ENCODE peak calls at places on chromosomes 6 and 20, in five cellular contexts. U is body of pancreas, Y is mesothelial cell of epicardium, X is GM10248, E is neural crest cell. D is an unnamed sample.
A peak's percentile ranks its signal among the peaks of the same experiment; 100 is the strongest.

GRCh38 chr6:11848852-11849731 is 70.5 kb upstream of the ADTRP start:
- DNase-seq in U (no peak), Y (no peak), X (no peak), E (no peak), D (no peak)

GRCh38 chr6:101666256-101666655 is 272.7 kb downstream of the GRIK2 start:
- DNase-seq in U (no peak), Y (no peak), X (no peak), E (no peak), D (no peak)

GRCh38 chr6:101522254-101522653 is 128.7 kb downstream of the GRIK2 start:
- DNase-seq in U (no peak), Y (no peak), X (no peak), E (no peak), D (no peak)

GRCh38 chr6:157713451-157714152 is 109.4 kb upstream of the SNX9 start:
- DNase-seq in U (no peak), Y (no peak), X (no peak), E (no peak), D (no peak)

GRCh38 chr6:128516514-128516898 is 3.9 kb downstream of the PTPRK start:
- DNase-seq in U (no peak), Y (no peak), X (no peak), E (no peak), D (no peak)

GRCh38 chr6:44667226-44667625 is 279.7 kb downstream of the CDC5L start:
- DNase-seq in U (no peak), Y (no peak), X (no peak), E (no peak), D (no peak)

GRCh38 chr6:149249370-149250357 is 67.8 kb upstream of the TAB2 start:
- DNase-seq in U (no peak), Y (no peak), X (no peak), E (no peak), D (no peak)

GRCh38 chr6:75282706-75283105 is 1.9 kb downstream of the TMEM30A start:
- DNase-seq in U (no peak), Y (no peak), X (no peak), E (no peak), D (no peak)

GRCh38 chr20:52683761-52684160 is 288.4 kb upstream of the TSHZ2 start:
- DNase-seq in U (no peak), Y (no peak), X (no peak), E (no peak), D (no peak)

GRCh38 chr6:132568611-132569010 is 1.5 kb upstream of the TAAR6 start:
- DNase-seq in U (no peak), Y (no peak), X (no peak), E (no peak), D (no peak)

GRCh38 chr20:31869942-31870702 is at the start of the genes DUSP15 and TTLL9:
- DNase-seq in U (peak; percentile 44), Y (peak; percentile 62), X (no peak), E (peak; percentile 65), D (no peak)

GRCh38 chr20:12270863-12271262 is 353.2 kb downstream of the BTBD3 start:
- DNase-seq in U (no peak), Y (no peak), X (no peak), E (no peak), D (no peak)

GRCh38 chr6:159981591-159982245 is 12.8 kb downstream of the IGF2R start:
- DNase-seq in U (peak; percentile 43), Y (no peak), X (peak; percentile 73), E (no peak), D (peak; percentile 49)

GRCh38 chr6:54655162-54655561 is 191.4 kb upstream of the FAM83B start:
- DNase-seq in U (no peak), Y (no peak), X (no peak), E (no peak), D (no peak)

DNA sequence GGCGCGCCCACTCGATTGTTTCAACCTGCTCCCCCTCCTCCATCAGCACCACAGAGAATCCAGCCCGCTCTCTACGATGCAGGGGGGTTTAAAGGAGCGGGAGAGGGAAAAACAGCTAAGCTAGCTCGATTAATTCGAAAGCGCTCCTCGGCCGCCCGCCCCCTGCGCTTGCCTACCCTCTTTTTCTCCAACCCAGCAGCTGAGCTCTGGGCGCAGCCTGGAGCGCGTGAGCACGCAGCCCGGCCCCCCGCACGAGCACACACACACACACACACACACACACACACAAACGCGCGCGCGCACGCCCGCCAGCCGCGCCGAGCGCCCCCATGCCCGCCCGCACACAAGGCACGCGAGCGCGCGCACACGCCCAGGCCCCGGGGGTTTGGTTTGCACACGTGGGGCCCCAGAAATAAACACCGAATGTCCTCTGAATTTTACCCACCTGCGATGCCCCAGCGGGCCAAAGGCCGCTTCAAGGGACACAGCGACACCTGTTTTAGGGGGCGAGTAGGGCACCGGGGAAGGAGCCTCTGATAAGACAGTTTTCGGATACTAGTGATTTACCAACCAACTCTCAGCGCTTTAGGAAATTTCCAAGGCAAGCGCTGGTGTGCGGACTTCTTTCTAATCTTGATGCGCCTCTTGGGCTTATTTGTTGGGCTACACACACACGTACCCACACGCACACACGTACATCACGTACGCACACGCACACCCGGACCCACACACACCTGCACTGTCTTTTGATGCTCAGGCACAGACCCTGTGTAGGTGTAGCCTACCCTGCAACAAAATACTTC is 787 bp upstream of the NRN1 start:
- DNase-seq in U (no peak), Y (no peak), X (peak; percentile 60), E (peak; percentile 30), D (no peak)
- TF ChIP-seq CTCF in U (no peak), Y (no peak), X (peak; percentile 16), E (peak; percentile 43), D (no peak)

DNA sequence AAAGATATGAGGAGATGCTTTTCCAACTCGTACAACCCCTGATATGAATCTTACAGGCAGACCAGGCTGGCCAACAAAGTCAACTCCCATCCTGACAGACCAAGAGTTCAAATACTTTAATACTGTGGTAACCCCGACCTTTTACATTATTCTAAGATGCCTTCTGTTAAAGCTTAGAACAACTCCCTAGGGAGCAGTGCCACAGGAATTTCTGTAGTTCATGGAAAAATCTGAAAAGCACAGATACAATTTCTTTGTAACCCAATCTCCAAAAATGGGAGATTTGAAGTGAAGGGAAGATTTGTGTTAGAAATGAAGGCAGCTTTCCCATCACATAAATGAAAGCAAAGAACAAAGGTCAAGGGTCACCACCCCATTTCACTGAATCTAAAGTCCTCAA is 151.3 kb upstream of the BEND6 start:
- DNase-seq in U (no peak), Y (no peak), X (no peak), E (no peak), D (no peak)
- TF ChIP-seq CTCF in U (no peak), Y (no peak), X (no peak), E (no peak), D (no peak)

GRCh38 chr6:32716396-32716795 is 24.8 kb upstream of the HLA-DQA2 start:
- DNase-seq in U (no peak), Y (no peak), X (no peak), E (no peak), D (no peak)
- TF ChIP-seq CTCF in U (no peak), Y (no peak), X (no peak), E (no peak), D (no peak)

GRCh38 chr6:93417421-93417996 is 1.9 kb downstream of the EPHA7 start:
- DNase-seq in U (no peak), Y (peak; percentile 40), X (peak; percentile 13), E (no peak), D (no peak)

GRCh38 chr6:93420163-93420806 is 926 bp upstream of the EPHA7 start:
- DNase-seq in U (no peak), Y (no peak), X (no peak), E (no peak), D (no peak)

GRCh38 chr6:93418113-93418447 is 1.3 kb downstream of the EPHA7 start:
- DNase-seq in U (no peak), Y (no peak), X (peak; percentile 13), E (no peak), D (no peak)

GRCh38 chr6:93419304-93420162 is at the start of gene EPHA7:
- DNase-seq in U (peak; percentile 94), Y (peak; percentile 97), X (peak; percentile 81), E (peak; percentile 94), D (no peak)

DNA sequence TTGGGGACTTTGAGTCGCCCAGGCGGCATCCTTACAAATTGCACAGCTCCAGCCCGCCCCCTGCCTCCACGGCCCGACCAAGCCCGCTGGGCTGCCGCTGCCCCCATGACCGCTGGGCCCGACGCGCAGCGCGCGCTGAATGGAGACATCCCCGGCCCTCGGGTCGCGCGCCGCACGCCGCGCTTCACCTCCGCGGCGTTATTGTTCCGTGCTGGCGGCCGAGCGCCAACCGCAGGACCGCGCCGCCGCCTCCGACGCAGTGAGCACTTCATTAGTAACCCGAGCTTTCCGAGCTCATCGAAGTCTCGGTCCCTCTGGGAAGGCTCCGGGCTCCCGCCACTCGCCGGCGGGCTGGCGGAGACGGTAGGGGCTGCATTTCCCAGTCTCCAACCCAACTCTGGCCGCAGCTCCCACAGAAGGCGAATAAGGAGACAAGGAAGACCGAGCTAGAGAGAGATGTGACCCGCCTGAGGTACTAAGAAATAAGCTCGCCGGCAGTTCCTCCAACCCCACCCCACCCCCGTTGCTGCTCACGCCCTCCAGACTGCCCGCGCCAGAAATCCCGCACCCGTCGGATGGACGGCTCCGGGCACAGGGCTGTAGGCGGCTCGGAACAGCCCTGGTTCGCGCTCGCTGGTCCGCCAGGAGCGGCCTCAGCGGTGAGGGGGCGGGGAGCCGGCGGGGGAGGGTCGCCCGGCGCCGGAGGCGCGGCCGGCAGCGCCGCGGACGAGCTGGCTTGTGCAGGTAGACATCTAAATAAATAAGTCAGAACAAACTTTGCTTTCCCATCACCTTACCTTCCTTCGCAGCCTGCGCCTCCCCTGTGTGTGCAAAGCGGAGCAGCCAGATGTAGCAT is 683 bp downstream of the EPHA7 start:
- DNase-seq in U (peak; percentile 14), Y (peak; percentile 67), X (peak; percentile 23), E (peak; percentile 58), D (no peak)
- TF ChIP-seq CTCF in U (no peak), Y (no peak), X (no peak), E (peak; percentile 4), D (no peak)

GRCh38 chr6:117351521-117351920 is 74.2 kb downstream of the ROS1 start:
- DNase-seq in U (no peak), Y (no peak), X (no peak), E (no peak), D (no peak)

GRCh38 chr6:117345292-117345610 is 79.9 kb downstream of the VGLL2 start:
- DNase-seq in U (no peak), Y (no peak), X (no peak), E (no peak), D (no peak)

GRCh38 chr6:117344444-117345291 is 79.3 kb downstream of the VGLL2 start:
- DNase-seq in U (no peak), Y (no peak), X (no peak), E (no peak), D (no peak)

GRCh38 chr6:117346142-117346930 is 79.4 kb downstream of the ROS1 start:
- DNase-seq in U (no peak), Y (no peak), X (peak; percentile 14), E (no peak), D (no peak)
- TF ChIP-seq CTCF in U (peak; percentile 48), Y (peak; percentile 80), X (peak; percentile 28), E (peak; percentile 77), D (peak; percentile 68)

GRCh38 chr20:42779216-42779615 is 410.5 kb downstream of the PTPRT start:
- DNase-seq in U (no peak), Y (no peak), X (no peak), E (no peak), D (no peak)

GRCh38 chr20:42775866-42776265 is 413.8 kb downstream of the PTPRT start:
- DNase-seq in U (no peak), Y (no peak), X (no peak), E (no peak), D (no peak)

DNA sequence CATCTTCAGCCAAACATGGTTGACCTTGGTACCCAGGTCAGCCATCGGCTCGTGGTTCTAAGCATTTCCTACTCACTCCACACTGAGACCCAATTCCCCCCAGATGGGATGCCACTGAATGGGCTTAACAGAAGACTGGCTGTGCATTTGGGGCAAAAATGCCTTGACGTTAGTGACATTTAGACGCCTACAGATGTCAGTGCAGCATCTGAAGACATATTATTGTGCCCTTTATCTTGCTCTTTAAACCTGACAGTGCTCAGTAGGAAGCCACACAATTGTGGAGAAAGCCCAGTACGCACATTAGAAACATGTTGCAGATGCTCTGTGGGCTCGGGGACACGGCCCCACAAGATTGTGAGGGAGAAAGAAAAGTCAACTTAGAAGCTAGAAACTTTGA is 414.7 kb downstream of the PTPRT start:
- DNase-seq in U (no peak), Y (no peak), X (no peak), E (no peak), D (no peak)
- TF ChIP-seq CTCF in U (no peak), Y (no peak), X (no peak), E (no peak), D (no peak)

D was measured in natural killer cell.